ENCODE peak calls at places on chromosome 2, in ten cellular contexts. D is CD4-positive, CD25-positive, alpha-beta regulatory T cell; G is activated gamma-delta T cell treated with Interleukin-2 at 50 U/mL for 16 hours; E is NCI-H2081; A is tibial nerve; H is Kasumi-1; M is NCI-H1105; N is HL-60; O is HEK293T; B is colonic mucosa. W is an unnamed sample.

GRCh38 chr2:220296174-220296573 is 668.7 kb downstream of the SLC4A3 start:
- DNase-seq in E (peak), H (no peak), A (no peak), G (no peak), N (no peak), O (peak), D (no peak), M (no peak), B (no peak), W (no peak)

GRCh38 chr2:2848621-2849443 is 517.8 kb upstream of the MYT1L start:
- DNase-seq in O (no peak), B (no peak), G (no peak), M (peak), D (no peak), E (peak), A (no peak), H (no peak), N (no peak), W (no peak)

GRCh38 chr2:162022290-162022945 is 51.6 kb downstream of the DPP4 start:
- DNase-seq in O (no peak), H (no peak), E (no peak), M (no peak), B (no peak), N (no peak), D (no peak), A (no peak), G (no peak), W (no peak)

GRCh38 chr2:120896126-120896525 is 160.5 kb downstream of the GLI2 start:
- DNase-seq in E (no peak), B (no peak), A (no peak), G (no peak), H (no peak), D (no peak), O (no peak), N (no peak), M (no peak), W (no peak)

GRCh38 chr2:3131636-3132326 is 245.8 kb downstream of the EIPR1 start:
- DNase-seq in B (no peak), D (no peak), H (no peak), N (no peak), M (no peak), G (no peak), O (no peak), E (no peak), A (no peak), W (no peak)

GRCh38 chr2:72917138-72917874 is at the start of gene EMX1:
- DNase-seq in H (peak), M (peak), O (peak), G (no peak), N (peak), A (no peak), D (peak), B (peak), E (peak), W (peak)

GRCh38 chr2:173589604-173590277 is 235.1 kb downstream of the CDCA7 start:
- DNase-seq in A (no peak), N (no peak), G (no peak), E (peak), H (no peak), B (no peak), M (peak), O (no peak), D (no peak), W (no peak)

GRCh38 chr2:236718207-236718992 is 148.8 kb downstream of the ACKR3 start:
- DNase-seq in G (no peak), O (no peak), D (no peak), A (no peak), H (no peak), B (no peak), N (no peak), M (no peak), E (no peak), W (no peak)

GRCh38 chr2:111705206-111705605 is 178.8 kb downstream of the ANAPC1 start:
- DNase-seq in B (no peak), D (peak), O (no peak), H (no peak), N (no peak), G (no peak), E (no peak), A (no peak), M (no peak), W (peak)

GRCh38 chr2:171735991-171736710 is 48.9 kb downstream of the DYNC1I2 start:
- DNase-seq in B (no peak), E (no peak), G (no peak), A (no peak), M (no peak), N (no peak), O (no peak), H (no peak), D (no peak), W (no peak)

GRCh38 chr2:11540996-11541692 is 7.3 kb downstream of the GREB1 start:
- DNase-seq in O (no peak), B (no peak), E (no peak), H (no peak), A (no peak), D (no peak), N (no peak), G (no peak), M (no peak), W (no peak)

GRCh38 chr2:236342507-236342906 is 78.3 kb upstream of the ASB18 start:
- DNase-seq in A (no peak), G (no peak), E (no peak), B (no peak), M (no peak), N (no peak), D (no peak), O (no peak), H (no peak), W (no peak)

GRCh38 chr2:219997341-219997851 is 370.0 kb downstream of the SLC4A3 start:
- DNase-seq in N (peak), G (no peak), B (peak), A (peak), D (no peak), O (peak), E (peak), M (peak), H (no peak), W (no peak)

GRCh38 chr2:9306910-9307309 is 100.3 kb downstream of the ASAP2 start:
- DNase-seq in E (no peak), M (no peak), G (no peak), O (no peak), N (no peak), D (no peak), H (no peak), A (no peak), B (no peak), W (no peak)

GRCh38 chr2:98457045-98457696 is 12.5 kb downstream of the INPP4A start:
- DNase-seq in N (no peak), M (no peak), O (no peak), H (no peak), G (no peak), A (no peak), D (no peak), B (no peak), E (no peak), W (no peak)

GRCh38 chr2:44358498-44358897 is 2.8 kb downstream of the PREPL start:
- DNase-seq in A (no peak), B (peak), G (peak), M (peak), E (peak), H (peak), N (peak), D (peak), O (no peak), W (peak)

GRCh38 chr2:130365075-130365474 is 9.2 kb downstream of the PTPN18 start:
- DNase-seq in H (no peak), G (no peak), B (no peak), N (no peak), E (no peak), O (no peak), M (no peak), A (no peak), D (no peak), W (no peak)

GRCh38 chr2:11343626-11344341 is 652 bp downstream of the ROCK2 start:
- DNase-seq in H (peak), B (peak), A (no peak), N (peak), E (peak), D (peak), G (peak), O (peak), M (peak), W (peak)

GRCh38 chr2:56613917-56614316 is 430.1 kb downstream of the CCDC85A start:
- DNase-seq in H (no peak), B (no peak), N (no peak), E (no peak), O (no peak), A (no peak), M (no peak), D (no peak), G (no peak), W (no peak)

GRCh38 chr2:206443735-206444527 is 599 bp downstream of the ADAM23 start:
- DNase-seq in O (peak), B (no peak), D (peak), G (no peak), A (no peak), M (no peak), N (no peak), H (no peak), E (peak), W (no peak)

GRCh38 chr2:131092409-131093065 is 723 bp downstream of the FAM168B start:
- DNase-seq in N (no peak), H (peak), D (peak), A (no peak), E (no peak), M (no peak), G (no peak), B (peak), O (no peak), W (no peak)

GRCh38 chr2:236654496-236654895 is 84.9 kb downstream of the ACKR3 start:
- DNase-seq in A (no peak), G (no peak), M (no peak), E (no peak), B (no peak), N (no peak), O (no peak), D (no peak), H (no peak), W (no peak)

GRCh38 chr2:164737612-164738081 is 104.0 kb downstream of the COBLL1 start:
- DNase-seq in E (peak), B (peak), N (peak), H (peak), O (peak), A (peak), G (no peak), D (peak), M (peak), W (peak)

GRCh38 chr2:174939046-174939445 is 66.1 kb downstream of the CHN1 start:
- DNase-seq in B (no peak), O (no peak), M (no peak), D (no peak), G (no peak), N (no peak), A (no peak), E (no peak), H (no peak), W (no peak)

GRCh38 chr2:23503682-23504081 is 118.7 kb downstream of the KLHL29 start:
- DNase-seq in N (no peak), D (no peak), H (peak), G (no peak), B (no peak), A (no peak), E (no peak), O (no peak), M (no peak), W (no peak)

W was measured in transverse colon.